ENCODE peak calls at places on chromosomes 7 and 10, in four cellular contexts. One of them, this sample, is unnamed.

GRCh38 chr7:3461923-3462322 is 160.9 kb downstream of the SDK1 start:
- DNase-seq in aorta: no peak
- DNase-seq in suprapubic skin: no peak
- DNase-seq in transverse colon: no peak
- DNase-seq in this sample: no peak

GRCh38 chr7:50707607-50708006 is 75.1 kb downstream of the GRB10 start:
- DNase-seq in aorta: no peak
- DNase-seq in suprapubic skin: no peak
- DNase-seq in transverse colon: no peak
- DNase-seq in this sample: no peak

GRCh38 chr7:539731-540411 is 20.2 kb upstream of the PDGFA start:
- DNase-seq in aorta: peak; percentile 63
- DNase-seq in suprapubic skin: no peak
- DNase-seq in transverse colon: peak; percentile 94
- DNase-seq in this sample: peak; percentile 80

GRCh38 chr10:11512596-11512995 is 98.9 kb downstream of the USP6NL start:
- DNase-seq in aorta: no peak
- DNase-seq in suprapubic skin: no peak
- DNase-seq in transverse colon: no peak
- DNase-seq in this sample: no peak

GRCh38 chr10:118017850-118018249 is 28.9 kb downstream of the RAB11FIP2 start:
- DNase-seq in aorta: no peak
- DNase-seq in suprapubic skin: no peak
- DNase-seq in transverse colon: no peak
- DNase-seq in this sample: no peak

GRCh38 chr10:101817542-101818118 is 614 bp downstream of the OGA start:
- DNase-seq in aorta: peak; percentile 95
- DNase-seq in suprapubic skin: peak; percentile 94
- DNase-seq in transverse colon: peak; percentile 91
- DNase-seq in this sample: peak; percentile 82

GRCh38 chr10:88489107-88489506 is 94.0 kb downstream of the RNLS start:
- DNase-seq in aorta: no peak
- DNase-seq in suprapubic skin: no peak
- DNase-seq in transverse colon: no peak
- DNase-seq in this sample: no peak

GRCh38 chr10:103845983-103846382 is 9.4 kb downstream of the SH3PXD2A start:
- DNase-seq in aorta: peak; percentile 69
- DNase-seq in suprapubic skin: no peak
- DNase-seq in transverse colon: peak; percentile 57
- DNase-seq in this sample: no peak

GRCh38 chr7:101553018-101553770 is 75.9 kb downstream of the MYL10 start:
- DNase-seq in aorta: peak; percentile 41
- DNase-seq in suprapubic skin: peak; percentile 70
- DNase-seq in transverse colon: peak; percentile 4
- DNase-seq in this sample: no peak

GRCh38 chr7:72064916-72065315 is 347.2 kb downstream of the CALN1 start:
- DNase-seq in aorta: no peak
- DNase-seq in suprapubic skin: no peak
- DNase-seq in transverse colon: no peak
- DNase-seq in this sample: no peak
- H3K4me3 ChIP-seq in aorta: no peak overlapping the region
- H3K4me3 ChIP-seq in suprapubic skin: no peak overlapping the region
- H3K4me3 ChIP-seq in transverse colon: no peak overlapping the region
- H3K4me3 ChIP-seq in this sample: no peak overlapping the region

GRCh38 chr10:86301971-86302370 is 64.6 kb downstream of the GRID1 start:
- DNase-seq in aorta: no peak
- DNase-seq in suprapubic skin: peak; percentile 34
- DNase-seq in transverse colon: no peak
- DNase-seq in this sample: no peak

GRCh38 chr10:86299562-86299961 is 67.0 kb downstream of the GRID1 start:
- DNase-seq in aorta: no peak
- DNase-seq in suprapubic skin: peak; percentile 34
- DNase-seq in transverse colon: no peak
- DNase-seq in this sample: no peak

GRCh38 chr10:86300931-86301330 is 65.7 kb downstream of the GRID1 start:
- DNase-seq in aorta: no peak
- DNase-seq in suprapubic skin: peak; percentile 70
- DNase-seq in transverse colon: no peak
- DNase-seq in this sample: no peak

GRCh38 chr10:86301431-86301830 is 65.2 kb downstream of the GRID1 start:
- DNase-seq in aorta: no peak
- DNase-seq in suprapubic skin: peak; percentile 37
- DNase-seq in transverse colon: no peak
- DNase-seq in this sample: no peak

DNA sequence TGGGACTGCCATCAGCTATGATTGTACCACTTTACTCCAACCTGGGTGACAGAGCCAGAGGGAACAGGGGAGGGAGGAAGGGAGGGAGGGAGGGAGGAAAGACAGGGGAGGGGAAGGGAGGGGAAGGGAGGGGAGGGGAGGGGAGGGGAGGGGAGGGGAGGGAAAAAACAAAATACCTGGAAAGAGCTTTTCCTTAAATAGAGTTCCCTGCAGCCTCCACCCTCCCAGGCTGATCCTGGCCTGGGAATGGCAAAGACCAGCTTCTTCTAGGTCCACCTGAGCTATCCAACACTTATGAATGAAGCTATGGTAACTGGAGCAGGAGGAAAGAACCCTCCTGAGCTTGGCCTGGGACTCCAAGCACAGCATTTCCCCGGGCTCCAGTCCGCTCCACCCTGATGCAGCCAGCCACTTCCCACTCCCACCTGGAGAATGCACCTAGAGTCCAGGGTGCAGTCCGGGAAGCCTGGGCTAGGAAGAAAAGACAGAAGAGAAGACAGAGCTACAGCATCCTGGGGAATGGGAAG is 66.1 kb downstream of the GRID1 start:
- DNase-seq in aorta: no peak
- DNase-seq in suprapubic skin: peak; percentile 50
- DNase-seq in transverse colon: no peak
- DNase-seq in this sample: no peak
- H3K4me3 ChIP-seq in aorta: no peak overlapping the region
- H3K4me3 ChIP-seq in suprapubic skin: no peak overlapping the region
- H3K4me3 ChIP-seq in transverse colon: no peak overlapping the region
- H3K4me3 ChIP-seq in this sample: no peak overlapping the region

GRCh38 chr10:114550756-114551290 is 107.3 kb downstream of the ABLIM1 start:
- DNase-seq in aorta: no peak
- DNase-seq in suprapubic skin: no peak
- DNase-seq in transverse colon: no peak
- DNase-seq in this sample: no peak
- H3K4me3 ChIP-seq in aorta: no peak overlapping the region
- H3K4me3 ChIP-seq in suprapubic skin: no peak overlapping the region
- H3K4me3 ChIP-seq in transverse colon: no peak overlapping the region
- H3K4me3 ChIP-seq in this sample: no peak overlapping the region

GRCh38 chr7:154916381-154917213 is 86.3 kb downstream of the PAXIP1 start:
- DNase-seq in aorta: no peak
- DNase-seq in suprapubic skin: no peak
- DNase-seq in transverse colon: no peak
- DNase-seq in this sample: no peak

GRCh38 chr7:154915600-154915999 is 87.3 kb downstream of the PAXIP1 start:
- DNase-seq in aorta: no peak
- DNase-seq in suprapubic skin: no peak
- DNase-seq in transverse colon: no peak
- DNase-seq in this sample: no peak

GRCh38 chr7:154913645-154914579 is 89.0 kb downstream of the PAXIP1 start:
- DNase-seq in aorta: peak; percentile 89
- DNase-seq in suprapubic skin: peak; percentile 93
- DNase-seq in transverse colon: peak; percentile 89
- DNase-seq in this sample: peak; percentile 96

GRCh38 chr7:154912921-154913644 is 89.8 kb downstream of the PAXIP1 start:
- DNase-seq in aorta: no peak
- DNase-seq in suprapubic skin: no peak
- DNase-seq in transverse colon: no peak
- DNase-seq in this sample: no peak

DNA sequence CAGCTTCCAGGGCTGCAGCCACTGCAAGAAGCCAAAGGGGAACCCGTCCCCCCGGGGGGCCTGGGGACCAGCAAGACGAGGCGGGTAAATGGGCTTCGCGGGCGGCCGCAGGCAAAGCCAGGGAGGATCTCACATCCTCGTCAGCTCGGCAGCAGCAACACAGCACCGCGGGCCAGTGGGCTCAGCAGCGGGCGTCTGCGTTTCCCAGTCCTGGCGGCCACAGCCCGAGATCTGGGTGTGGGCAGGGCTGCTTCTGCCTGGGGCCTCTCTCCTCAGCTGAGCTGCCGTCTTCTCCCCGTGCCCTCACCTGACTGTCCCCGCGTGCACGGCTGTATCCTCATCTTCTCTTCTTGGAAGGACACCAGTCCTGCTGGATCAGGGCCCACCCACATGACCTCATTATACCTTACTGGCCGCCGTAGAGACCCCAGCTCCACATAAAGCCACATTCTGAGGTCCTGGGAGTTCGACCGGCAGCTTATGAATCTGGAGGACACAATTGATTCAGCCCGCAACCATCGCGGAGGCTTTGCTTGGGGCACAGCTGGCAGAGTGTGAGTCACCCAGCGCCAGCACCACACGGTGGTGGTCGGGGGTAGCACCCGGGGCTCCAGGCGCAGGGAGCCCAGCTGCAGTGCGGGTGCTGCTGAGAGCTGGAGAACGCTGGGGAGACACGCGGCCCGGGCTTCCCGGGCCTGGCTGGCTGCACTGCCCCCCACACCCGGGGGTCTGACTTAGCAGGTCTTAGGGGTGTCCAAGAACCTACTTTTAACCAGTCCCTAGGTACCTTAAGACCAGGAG is 88.1 kb downstream of the PAXIP1 start:
- DNase-seq in aorta: no peak
- DNase-seq in suprapubic skin: no peak
- DNase-seq in transverse colon: no peak
- DNase-seq in this sample: no peak
- H3K4me3 ChIP-seq in aorta: no peak overlapping the region
- H3K4me3 ChIP-seq in suprapubic skin: peak overlapping the region; percentile 41
- H3K4me3 ChIP-seq in transverse colon: no peak overlapping the region
- H3K4me3 ChIP-seq in this sample: no peak overlapping the region

This sample was measured in body of pancreas.